ENCODE peak calls at places on chromosomes 6 and 20, in five cellular contexts. One of them, this sample, is unnamed.

GRCh38 chr6:129281173-129281796 is 398.3 kb downstream of the LAMA2 start:
- DNase-seq in PC-3: no peak
- DNase-seq in esophagus squamous epithelium: no peak
- DNase-seq in Panc1: no peak
- DNase-seq in progenitor cell of endocrine pancreas: no peak
- DNase-seq in this sample: no peak

GRCh38 chr6:161443868-161444267 is 170.0 kb upstream of the AGPAT4 start:
- DNase-seq in esophagus squamous epithelium: no peak
- DNase-seq in progenitor cell of endocrine pancreas: no peak
- DNase-seq in PC-3: no peak
- DNase-seq in Panc1: no peak
- DNase-seq in this sample: no peak

GRCh38 chr6:25311251-25311910 is 32.2 kb downstream of the CARMIL1 start:
- DNase-seq in Panc1: no peak
- DNase-seq in progenitor cell of endocrine pancreas: no peak
- DNase-seq in PC-3: peak; percentile 81
- DNase-seq in esophagus squamous epithelium: no peak
- DNase-seq in this sample: no peak

GRCh38 chr6:43242908-43243648 is at the start of gene TTBK1:
- DNase-seq in Panc1: no peak
- DNase-seq in PC-3: no peak
- DNase-seq in progenitor cell of endocrine pancreas: no peak
- DNase-seq in esophagus squamous epithelium: no peak
- DNase-seq in this sample: no peak

GRCh38 chr6:97294451-97294850 is 11.4 kb upstream of the MMS22L start:
- DNase-seq in Panc1: no peak
- DNase-seq in progenitor cell of endocrine pancreas: no peak
- DNase-seq in PC-3: peak; percentile 4
- DNase-seq in esophagus squamous epithelium: no peak
- DNase-seq in this sample: no peak

GRCh38 chr6:73030257-73030656 is 195.0 kb downstream of the KHDC1L start:
- DNase-seq in PC-3: peak; percentile 74
- DNase-seq in esophagus squamous epithelium: no peak
- DNase-seq in progenitor cell of endocrine pancreas: no peak
- DNase-seq in Panc1: no peak
- DNase-seq in this sample: no peak

GRCh38 chr6:12082368-12082767 is 70.3 kb downstream of the HIVEP1 start:
- DNase-seq in progenitor cell of endocrine pancreas: no peak
- DNase-seq in esophagus squamous epithelium: no peak
- DNase-seq in PC-3: no peak
- DNase-seq in Panc1: no peak
- DNase-seq in this sample: no peak

GRCh38 chr6:29676981-29677601 is 3.9 kb downstream of the ZFP57 start:
- DNase-seq in Panc1: no peak
- DNase-seq in esophagus squamous epithelium: no peak
- DNase-seq in progenitor cell of endocrine pancreas: no peak
- DNase-seq in PC-3: peak; percentile 73
- DNase-seq in this sample: no peak

GRCh38 chr20:846894-847278 is 13.4 kb downstream of the FAM110A start:
- DNase-seq in Panc1: no peak
- DNase-seq in progenitor cell of endocrine pancreas: no peak
- DNase-seq in esophagus squamous epithelium: no peak
- DNase-seq in PC-3: no peak
- DNase-seq in this sample: no peak

GRCh38 chr6:163419413-163420314 is 5.1 kb downstream of the QKI start:
- DNase-seq in PC-3: peak; percentile 28
- DNase-seq in Panc1: no peak
- DNase-seq in esophagus squamous epithelium: no peak
- DNase-seq in progenitor cell of endocrine pancreas: no peak
- DNase-seq in this sample: no peak

GRCh38 chr6:36969240-36969691 is 14.7 kb downstream of the PI16 start:
- DNase-seq in progenitor cell of endocrine pancreas: no peak
- DNase-seq in esophagus squamous epithelium: no peak
- DNase-seq in PC-3: no peak
- DNase-seq in Panc1: no peak
- DNase-seq in this sample: no peak

GRCh38 chr20:34311118-34312023 is 8.2 kb upstream of the AHCY start:
- DNase-seq in progenitor cell of endocrine pancreas: peak; percentile 86
- DNase-seq in PC-3: no peak
- DNase-seq in esophagus squamous epithelium: no peak
- DNase-seq in Panc1: no peak
- DNase-seq in this sample: no peak

GRCh38 chr6:87730310-87730709 is 28.3 kb upstream of the AKIRIN2 start:
- DNase-seq in progenitor cell of endocrine pancreas: no peak
- DNase-seq in esophagus squamous epithelium: no peak
- DNase-seq in Panc1: no peak
- DNase-seq in PC-3: peak; percentile 80
- DNase-seq in this sample: no peak

GRCh38 chr6:97160280-97160679 is 122.7 kb downstream of the MMS22L start:
- DNase-seq in Panc1: no peak
- DNase-seq in PC-3: no peak
- DNase-seq in progenitor cell of endocrine pancreas: no peak
- DNase-seq in esophagus squamous epithelium: no peak
- DNase-seq in this sample: no peak

GRCh38 chr6:19613678-19614077 is 223.5 kb upstream of the ID4 start:
- DNase-seq in esophagus squamous epithelium: no peak
- DNase-seq in PC-3: peak; percentile 9
- DNase-seq in Panc1: no peak
- DNase-seq in progenitor cell of endocrine pancreas: no peak
- DNase-seq in this sample: no peak

GRCh38 chr20:63482021-63482587 is 9.6 kb upstream of the KCNQ2 start:
- DNase-seq in Panc1: no peak
- DNase-seq in PC-3: no peak
- DNase-seq in esophagus squamous epithelium: no peak
- DNase-seq in progenitor cell of endocrine pancreas: no peak
- DNase-seq in this sample: no peak

GRCh38 chr20:63481503-63481902 is 9.0 kb upstream of the KCNQ2 start:
- DNase-seq in PC-3: no peak
- DNase-seq in progenitor cell of endocrine pancreas: no peak
- DNase-seq in esophagus squamous epithelium: no peak
- DNase-seq in Panc1: no peak
- DNase-seq in this sample: no peak

GRCh38 chr20:63484651-63485403 is 12.4 kb upstream of the KCNQ2 start:
- DNase-seq in PC-3: no peak
- DNase-seq in Panc1: no peak
- DNase-seq in progenitor cell of endocrine pancreas: no peak
- DNase-seq in esophagus squamous epithelium: no peak
- DNase-seq in this sample: no peak

GRCh38 chr20:63484236-63484635 is 11.8 kb upstream of the KCNQ2 start:
- DNase-seq in PC-3: no peak
- DNase-seq in progenitor cell of endocrine pancreas: no peak
- DNase-seq in esophagus squamous epithelium: no peak
- DNase-seq in Panc1: no peak
- DNase-seq in this sample: no peak

GRCh38 chr20:63483834-63484233 is 11.4 kb upstream of the KCNQ2 start:
- DNase-seq in PC-3: no peak
- DNase-seq in Panc1: no peak
- DNase-seq in esophagus squamous epithelium: no peak
- DNase-seq in progenitor cell of endocrine pancreas: no peak
- DNase-seq in this sample: no peak
- TF ChIP-seq CTCF in PC-3: peak; percentile 28
- TF ChIP-seq CTCF in Panc1: no peak
- TF ChIP-seq CTCF in esophagus squamous epithelium: no peak
- TF ChIP-seq CTCF in progenitor cell of endocrine pancreas: no peak
- TF ChIP-seq CTCF in this sample: no peak

GRCh38 chr6:18600236-18600635 is 213.1 kb downstream of the RNF144B start:
- DNase-seq in progenitor cell of endocrine pancreas: no peak
- DNase-seq in Panc1: no peak
- DNase-seq in esophagus squamous epithelium: no peak
- DNase-seq in PC-3: no peak
- DNase-seq in this sample: no peak

GRCh38 chr6:18601515-18602035 is 214.4 kb downstream of the RNF144B start:
- DNase-seq in PC-3: no peak
- DNase-seq in progenitor cell of endocrine pancreas: no peak
- DNase-seq in Panc1: no peak
- DNase-seq in esophagus squamous epithelium: no peak
- DNase-seq in this sample: no peak

GRCh38 chr6:18595774-18596528 is 208.8 kb downstream of the RNF144B start:
- DNase-seq in PC-3: peak; percentile 85
- DNase-seq in Panc1: peak; percentile 69
- DNase-seq in progenitor cell of endocrine pancreas: peak; percentile 54
- DNase-seq in esophagus squamous epithelium: no peak
- DNase-seq in this sample: no peak

GRCh38 chr6:18598865-18599264 is 211.7 kb downstream of the RNF144B start:
- DNase-seq in progenitor cell of endocrine pancreas: no peak
- DNase-seq in esophagus squamous epithelium: no peak
- DNase-seq in PC-3: no peak
- DNase-seq in Panc1: no peak
- DNase-seq in this sample: no peak

DNA sequence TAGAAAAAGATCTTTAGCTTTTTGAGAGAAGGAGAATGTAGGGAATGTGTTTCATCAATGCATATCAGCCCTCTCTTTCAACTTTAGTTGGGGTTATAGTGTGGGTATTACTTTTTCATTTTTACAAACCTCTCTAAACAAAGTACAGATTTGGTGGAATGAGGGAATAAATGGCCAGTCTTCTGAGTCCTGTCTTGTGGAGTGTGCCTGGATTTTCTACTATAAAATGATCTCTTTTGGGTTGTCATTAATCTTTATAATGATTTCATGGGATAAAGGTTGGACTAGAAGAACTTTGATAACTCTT is 209.3 kb downstream of the RNF144B start:
- DNase-seq in Panc1: no peak
- DNase-seq in PC-3: no peak
- DNase-seq in progenitor cell of endocrine pancreas: no peak
- DNase-seq in esophagus squamous epithelium: no peak
- DNase-seq in this sample: no peak
- TF ChIP-seq CTCF in Panc1: peak; percentile 40
- TF ChIP-seq CTCF in PC-3: no peak
- TF ChIP-seq CTCF in progenitor cell of endocrine pancreas: no peak
- TF ChIP-seq CTCF in esophagus squamous epithelium: no peak
- TF ChIP-seq CTCF in this sample: no peak

GRCh38 chr20:57576002-57576401 is 15.1 kb downstream of the PCK1 start:
- DNase-seq in PC-3: no peak
- DNase-seq in Panc1: no peak
- DNase-seq in esophagus squamous epithelium: no peak
- DNase-seq in progenitor cell of endocrine pancreas: no peak
- DNase-seq in this sample: no peak

GRCh38 chr20:57574954-57575353 is 14.0 kb downstream of the PCK1 start:
- DNase-seq in progenitor cell of endocrine pancreas: no peak
- DNase-seq in PC-3: no peak
- DNase-seq in Panc1: no peak
- DNase-seq in esophagus squamous epithelium: no peak
- DNase-seq in this sample: no peak

GRCh38 chr20:57570898-57571297 is 10.0 kb downstream of the PCK1 start:
- DNase-seq in progenitor cell of endocrine pancreas: no peak
- DNase-seq in esophagus squamous epithelium: no peak
- DNase-seq in PC-3: no peak
- DNase-seq in Panc1: no peak
- DNase-seq in this sample: no peak

GRCh38 chr20:57573176-57573575 is 12.3 kb downstream of the PCK1 start:
- DNase-seq in esophagus squamous epithelium: no peak
- DNase-seq in Panc1: no peak
- DNase-seq in PC-3: no peak
- DNase-seq in progenitor cell of endocrine pancreas: no peak
- DNase-seq in this sample: no peak

GRCh38 chr20:57573893-57574292 is 13.0 kb downstream of the PCK1 start:
- DNase-seq in Panc1: no peak
- DNase-seq in esophagus squamous epithelium: no peak
- DNase-seq in progenitor cell of endocrine pancreas: no peak
- DNase-seq in PC-3: no peak
- DNase-seq in this sample: no peak
- TF ChIP-seq CTCF in Panc1: peak; percentile 64
- TF ChIP-seq CTCF in esophagus squamous epithelium: peak; percentile 18
- TF ChIP-seq CTCF in progenitor cell of endocrine pancreas: peak; percentile 50
- TF ChIP-seq CTCF in PC-3: peak; percentile 69
- TF ChIP-seq CTCF in this sample: no peak

GRCh38 chr20:45113865-45114264 is 1.1 kb downstream of the WFDC5 start:
- DNase-seq in esophagus squamous epithelium: no peak
- DNase-seq in progenitor cell of endocrine pancreas: no peak
- DNase-seq in PC-3: no peak
- DNase-seq in Panc1: no peak
- DNase-seq in this sample: no peak

GRCh38 chr20:45110301-45110700 is 4.7 kb downstream of the WFDC5 start:
- DNase-seq in esophagus squamous epithelium: no peak
- DNase-seq in Panc1: no peak
- DNase-seq in progenitor cell of endocrine pancreas: no peak
- DNase-seq in PC-3: no peak
- DNase-seq in this sample: no peak

GRCh38 chr20:45111285-45111684 is 3.7 kb downstream of the WFDC5 start:
- DNase-seq in progenitor cell of endocrine pancreas: no peak
- DNase-seq in esophagus squamous epithelium: no peak
- DNase-seq in PC-3: no peak
- DNase-seq in Panc1: no peak
- DNase-seq in this sample: no peak

GRCh38 chr20:45109634-45110033 is 5.3 kb downstream of the WFDC5 start:
- DNase-seq in PC-3: no peak
- DNase-seq in progenitor cell of endocrine pancreas: no peak
- DNase-seq in esophagus squamous epithelium: no peak
- DNase-seq in Panc1: no peak
- DNase-seq in this sample: no peak

GRCh38 chr20:45111799-45112471 is 3.0 kb downstream of the WFDC5 start:
- DNase-seq in progenitor cell of endocrine pancreas: no peak
- DNase-seq in Panc1: no peak
- DNase-seq in esophagus squamous epithelium: no peak
- DNase-seq in PC-3: peak; percentile 45
- DNase-seq in this sample: no peak
- TF ChIP-seq CTCF in progenitor cell of endocrine pancreas: peak; percentile 54
- TF ChIP-seq CTCF in Panc1: peak; percentile 86
- TF ChIP-seq CTCF in esophagus squamous epithelium: peak; percentile 26
- TF ChIP-seq CTCF in PC-3: peak; percentile 85
- TF ChIP-seq CTCF in this sample: no peak

GRCh38 chr6:142071981-142072380 is 60.7 kb upstream of the GJE1 start:
- DNase-seq in progenitor cell of endocrine pancreas: no peak
- DNase-seq in PC-3: no peak
- DNase-seq in esophagus squamous epithelium: no peak
- DNase-seq in Panc1: no peak
- DNase-seq in this sample: no peak
- TF ChIP-seq CTCF in progenitor cell of endocrine pancreas: no peak
- TF ChIP-seq CTCF in PC-3: no peak
- TF ChIP-seq CTCF in esophagus squamous epithelium: no peak
- TF ChIP-seq CTCF in Panc1: peak; percentile 38
- TF ChIP-seq CTCF in this sample: no peak

GRCh38 chr20:44651507-44652373 is at the start of gene ADA:
- DNase-seq in progenitor cell of endocrine pancreas: peak; percentile 46
- DNase-seq in Panc1: no peak
- DNase-seq in esophagus squamous epithelium: no peak
- DNase-seq in PC-3: peak; percentile 65
- DNase-seq in this sample: no peak
- TF ChIP-seq CTCF in progenitor cell of endocrine pancreas: peak; percentile 25
- TF ChIP-seq CTCF in Panc1: no peak
- TF ChIP-seq CTCF in esophagus squamous epithelium: no peak
- TF ChIP-seq CTCF in PC-3: no peak
- TF ChIP-seq CTCF in this sample: no peak

DNA sequence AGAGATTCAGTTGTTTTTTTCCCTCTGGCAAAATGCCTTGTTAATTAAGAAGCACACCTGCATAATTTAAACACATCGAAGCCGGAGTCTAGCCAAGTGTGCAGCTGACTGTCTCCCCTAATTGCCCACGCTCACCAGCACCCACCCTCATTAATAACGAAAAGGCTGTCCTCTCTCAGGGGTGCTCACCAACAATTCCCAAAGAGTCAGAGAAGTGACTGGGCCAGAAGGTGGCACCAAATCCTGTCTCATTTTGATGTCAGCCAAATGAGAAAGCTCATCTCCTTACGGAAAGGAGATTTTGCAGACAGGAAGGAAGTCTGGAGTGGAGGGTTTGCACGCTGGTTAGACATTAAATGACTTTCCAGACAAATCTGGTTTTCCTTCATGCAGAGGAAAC is 60.7 kb upstream of the MC3R start:
- DNase-seq in PC-3: peak; percentile 59
- DNase-seq in esophagus squamous epithelium: no peak
- DNase-seq in Panc1: no peak
- DNase-seq in progenitor cell of endocrine pancreas: no peak
- DNase-seq in this sample: no peak
- TF ChIP-seq CTCF in PC-3: peak; percentile 67
- TF ChIP-seq CTCF in esophagus squamous epithelium: no peak
- TF ChIP-seq CTCF in Panc1: peak; percentile 61
- TF ChIP-seq CTCF in progenitor cell of endocrine pancreas: no peak
- TF ChIP-seq CTCF in this sample: no peak

This sample was measured in vagina.